ENCODE peak calls at places on chromosomes 13 and 19, in four cellular contexts. K is EH, C is NAMALWA, F is AG09309. O is an unnamed sample.

GRCh38 chr19:31539386-31539785 is 190.2 kb upstream of the TSHZ3 start:
- DNase-seq in K (no peak), C (no peak), F (no peak), O (no peak)

GRCh38 chr19:6717036-6717435 is 3.4 kb downstream of the C3 start:
- DNase-seq in K (no peak), C (no peak), F (no peak), O (no peak)

GRCh38 chr19:51576850-51577249 is 5.8 kb downstream of the ZNF175 start:
- DNase-seq in K (no peak), C (no peak), F (no peak), O (no peak)

GRCh38 chr19:53991224-53992113 is at the start of gene CACNG6:
- DNase-seq in K (peak), C (peak), F (no peak), O (no peak)

GRCh38 chr13:47330031-47330430 is 433.2 kb upstream of the HTR2A start:
- DNase-seq in K (peak), C (no peak), F (no peak), O (no peak)

GRCh38 chr13:30705672-30706071 is 29.7 kb upstream of the ALOX5AP start:
- DNase-seq in K (no peak), C (no peak), F (no peak), O (no peak)

GRCh38 chr19:18543814-18544475 is 572 bp upstream of the FKBP8 start:
- DNase-seq in K (peak), C (peak), F (no peak), O (peak)

GRCh38 chr13:57408312-57408711 is 223.2 kb upstream of the PCDH17 start:
- DNase-seq in K (no peak), C (no peak), F (no peak), O (peak)

GRCh38 chr13:44575741-44576395 is at the start of gene TSC22D1:
- DNase-seq in K (peak), C (peak), F (peak), O (peak)

GRCh38 chr13:42865703-42866102 is 84.3 kb downstream of the FAM216B start:
- DNase-seq in K (peak), C (no peak), F (no peak), O (no peak)

GRCh38 chr13:20873348-20873747 is 29.2 kb downstream of the XPO4 start:
- DNase-seq in K (peak), C (no peak), F (peak), O (peak)

GRCh38 chr19:16470911-16471811 is 609 bp downstream of the EPS15L1 start:
- DNase-seq in K (peak), C (peak), F (no peak), O (peak)

GRCh38 chr13:81017525-81018152 is 676.7 kb upstream of the SPRY2 start:
- DNase-seq in K (peak), C (peak), F (peak), O (peak)